ENCODE peak calls at places on chromosomes 12 and 14, in ten cellular contexts. R is OCI-LY7, I is esophagus muscularis mucosa, Q is uterus, O is HCT116, F is pancreas, B is GM23338, K is lung, H is A549, L is heart right ventricle. U is an unnamed sample.
A peak's percentile ranks its signal among the peaks of the same experiment; 100 is the strongest.

GRCh38 chr14:31510222-31510621 is 22.4 kb upstream of the GPR33 start:
- DNase-seq in R (peak; percentile 39), I (no peak), Q (no peak), O (peak; percentile 27), F (no peak), B (peak; percentile 46), K (no peak), H (peak; percentile 33), L (no peak), U (no peak)

GRCh38 chr14:95043314-95043713 is 114.0 kb downstream of the DICER1 start:
- DNase-seq in R (no peak), I (peak; percentile 89), Q (no peak), O (no peak), F (no peak), B (no peak), K (no peak), H (no peak), L (no peak), U (peak; percentile 16)

GRCh38 chr12:65681226-65681625 is 143.1 kb upstream of the HMGA2 start:
- DNase-seq in R (no peak), I (no peak), Q (no peak), O (no peak), F (no peak), B (no peak), K (no peak), H (no peak), L (no peak), U (no peak)

GRCh38 chr12:40692617-40693502 is 621 bp downstream of the CNTN1 start:
- DNase-seq in R (no peak), I (no peak), Q (peak; percentile 15), O (no peak), F (peak; percentile 73), B (peak; percentile 65), K (peak; percentile 32), H (peak; percentile 36), L (no peak), U (no peak)

GRCh38 chr14:52951730-52952481 is 1.1 kb upstream of the FERMT2 start:
- DNase-seq in R (no peak), I (peak; percentile 91), Q (peak; percentile 61), O (peak; percentile 61), F (no peak), B (peak; percentile 83), K (peak; percentile 40), H (peak; percentile 79), L (no peak), U (peak; percentile 75)

GRCh38 chr12:18382486-18382885 is 121.2 kb downstream of the PIK3C2G start:
- DNase-seq in R (no peak), I (no peak), Q (no peak), O (no peak), F (no peak), B (no peak), K (no peak), H (no peak), L (no peak), U (no peak)

GRCh38 chr12:46263140-46264017 is 5.5 kb downstream of the SLC38A1 start:
- DNase-seq in R (no peak), I (no peak), Q (no peak), O (no peak), F (no peak), B (peak; percentile 47), K (no peak), H (no peak), L (no peak), U (no peak)

GRCh38 chr12:104695453-104696148 is 238.9 kb downstream of the CHST11 start:
- DNase-seq in R (peak; percentile 27), I (no peak), Q (no peak), O (no peak), F (no peak), B (no peak), K (no peak), H (no peak), L (no peak), U (no peak)

GRCh38 chr12:105822131-105823103 is 316.3 kb downstream of the NUAK1 start:
- DNase-seq in R (no peak), I (no peak), Q (no peak), O (no peak), F (no peak), B (no peak), K (no peak), H (no peak), L (no peak), U (no peak)

GRCh38 chr12:56634837-56635538 is 4.9 kb upstream of the BAZ2A start:
- DNase-seq in R (peak; percentile 85), I (peak; percentile 93), Q (peak; percentile 82), O (peak; percentile 79), F (peak; percentile 88), B (peak; percentile 88), K (peak; percentile 77), H (peak; percentile 98), L (peak; percentile 75), U (peak; percentile 75)

GRCh38 chr12:122846622-122847515 is 11.6 kb downstream of the HIP1R start:
- DNase-seq in R (no peak), I (no peak), Q (no peak), O (no peak), F (peak; percentile 47), B (no peak), K (no peak), H (no peak), L (no peak), U (no peak)

GRCh38 chr14:71358209-71358931 is 451.1 kb downstream of the PCNX1 start:
- DNase-seq in R (no peak), I (peak; percentile 45), Q (no peak), O (no peak), F (no peak), B (no peak), K (no peak), H (no peak), L (no peak), U (no peak)

GRCh38 chr14:74348735-74349463 is 628 bp downstream of the VRTN start:
- DNase-seq in R (no peak), I (no peak), Q (no peak), O (no peak), F (no peak), B (peak; percentile 62), K (no peak), H (no peak), L (no peak), U (no peak)

GRCh38 chr12:79058342-79058741 is 193.8 kb downstream of the SYT1 start:
- DNase-seq in R (no peak), I (no peak), Q (no peak), O (peak; percentile 77), F (no peak), B (no peak), K (no peak), H (peak; percentile 7), L (no peak), U (no peak)

GRCh38 chr14:105123981-105124836 is 44.4 kb downstream of the JAG2 start:
- DNase-seq in R (no peak), I (no peak), Q (no peak), O (no peak), F (no peak), B (no peak), K (no peak), H (no peak), L (no peak), U (no peak)

DNA sequence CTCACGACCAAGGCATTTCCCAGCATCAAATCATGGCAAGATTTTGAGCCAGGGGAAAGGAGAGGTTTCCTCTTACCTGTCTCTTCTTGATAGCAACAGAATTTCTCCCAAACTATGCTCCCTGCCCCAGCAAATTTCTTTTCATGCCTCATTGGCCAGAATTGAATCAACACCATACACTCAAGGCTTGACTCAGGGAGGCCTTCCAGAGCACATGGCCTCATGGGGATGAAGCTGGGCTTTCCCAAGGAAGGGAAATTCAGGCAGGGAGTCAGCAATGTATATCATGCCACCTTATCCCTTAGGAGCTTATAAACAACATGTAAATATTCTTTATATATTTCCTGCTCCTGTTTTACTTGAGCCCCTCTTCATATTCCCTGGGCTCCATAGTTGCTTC is 62.1 kb downstream of the ARF6 start:
- DNase-seq in R (no peak), I (no peak), Q (no peak), O (no peak), F (no peak), B (no peak), K (no peak), H (no peak), L (no peak), U (no peak)
- H3K4me1 ChIP-seq in R (peaks cover 51% of the 10 kb centered on the region), I (no peaks in the 10 kb centered on the region), Q (no peaks in the 10 kb centered on the region), O (peaks cover 43% of the 10 kb centered on the region), F (peaks cover 2% of the 10 kb centered on the region), B (no peaks in the 10 kb centered on the region), K (no peaks in the 10 kb centered on the region), H (peaks cover 54% of the 10 kb centered on the region), L (no peaks in the 10 kb centered on the region), U (no peaks in the 10 kb centered on the region)

DNA sequence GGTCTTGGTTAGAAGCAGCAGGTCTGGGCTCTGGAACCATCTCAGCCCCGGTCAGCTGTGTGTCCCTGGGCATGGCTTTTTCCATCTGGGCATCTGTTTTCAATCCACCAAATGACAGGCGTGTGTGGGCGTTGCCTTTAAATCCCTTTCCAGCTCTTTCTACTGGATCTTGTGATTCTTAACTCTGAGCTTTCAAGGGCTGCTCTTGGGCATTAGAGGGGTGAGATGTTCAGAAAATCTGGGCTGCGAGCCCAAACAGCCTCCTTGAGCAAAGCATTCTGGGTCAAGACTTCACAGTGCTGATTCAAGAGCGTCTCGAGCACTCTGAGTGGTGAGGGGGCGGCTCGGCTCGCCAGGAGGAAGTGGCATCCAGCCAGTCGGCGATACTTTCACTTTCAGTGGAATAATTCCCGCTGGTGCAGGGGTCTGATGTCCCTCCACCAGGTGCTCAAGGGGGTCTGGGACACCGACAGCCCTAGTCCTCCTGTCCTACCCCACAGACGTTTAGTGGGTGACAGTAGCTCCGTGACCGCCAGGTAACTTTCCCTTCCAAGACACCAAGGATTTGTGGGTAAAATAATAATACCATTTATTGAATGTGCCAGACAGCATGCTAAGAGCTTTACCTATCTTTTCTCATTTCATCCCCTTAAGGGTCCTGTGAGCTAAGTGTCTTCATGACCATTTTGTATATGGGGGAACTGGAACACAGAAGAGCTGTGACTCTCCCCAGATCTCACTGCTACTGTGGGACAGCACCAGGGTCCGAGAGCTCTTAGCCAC is 114.0 kb downstream of the PLXNC1 start:
- DNase-seq in R (peak; percentile 85), I (peak; percentile 96), Q (peak; percentile 94), O (peak; percentile 12), F (peak; percentile 80), B (no peak), K (peak; percentile 95), H (peak; percentile 30), L (peak; percentile 80), U (peak; percentile 89)
- H3K4me3 ChIP-seq in R (peak overlapping the region; percentile 68), I (peak overlapping the region; percentile 57), Q (peak overlapping the region; percentile 61), O (peak overlapping the region; percentile 37), F (peak overlapping the region; percentile 24), B (no peak overlapping the region), K (peak overlapping the region; percentile 47), H (peak overlapping the region; percentile 32), L (peak overlapping the region; percentile 37), U (peak overlapping the region; percentile 50)

GRCh38 chr14:54682578-54682977 is 115.7 kb downstream of the SAMD4A start:
- DNase-seq in R (no peak), I (no peak), Q (no peak), O (no peak), F (no peak), B (no peak), K (no peak), H (no peak), L (no peak), U (no peak)
- TF ChIP-seq CTCF in R (no peak), I (no peak), Q (no peak), O (no peak), F (no peak), B (no peak), K (no peak), H (no peak), L (no peak), U (no peak)

GRCh38 chr12:53208877-53209463 is 1.9 kb upstream of the ITGB7 start:
- DNase-seq in R (peak; percentile 51), I (no peak), Q (no peak), O (no peak), F (no peak), B (peak; percentile 28), K (no peak), H (no peak), L (no peak), U (no peak)
- H3K4me1 ChIP-seq in R (peaks cover 74% of the 10 kb centered on the region), I (peaks cover 18% of the 10 kb centered on the region), Q (no peaks in the 10 kb centered on the region), O (peaks cover 13% of the 10 kb centered on the region), F (no peaks in the 10 kb centered on the region), B (peaks cover 7% of the 10 kb centered on the region), K (no peaks in the 10 kb centered on the region), H (no peaks in the 10 kb centered on the region), L (peaks cover 4% of the 10 kb centered on the region), U (no peaks in the 10 kb centered on the region)

U was measured in right atrium auricular region.